ENCODE peak calls at places on chromosomes 2 and 18, in seven cellular contexts. L is HCT116, B is GM12878, F is HepG2, I is SK-N-SH, U is K562, P is H1. O is an unnamed sample.
A peak's percentile ranks its signal among the peaks of the same experiment; 100 is the strongest.

GRCh38 chr18:71583291-71583690 is 960.9 kb downstream of the CBLN2 start:
- DNase-seq in L (no peak), B (no peak), F (no peak), I (no peak), U (no peak), P (no peak), O (no peak)

GRCh38 chr18:79484661-79485621 is 89.2 kb downstream of the NFATC1 start:
- DNase-seq in L (no peak), B (no peak), F (peak; percentile 15), I (no peak), U (no peak), P (no peak), O (no peak)

GRCh38 chr2:168234407-168235085 is 12.8 kb downstream of the STK39 start:
- DNase-seq in L (no peak), B (no peak), F (no peak), I (no peak), U (no peak), P (no peak), O (no peak)

GRCh38 chr2:45169339-45170190 is 160.3 kb upstream of the SIX2 start:
- DNase-seq in L (no peak), B (no peak), F (no peak), I (peak; percentile 89), U (no peak), P (no peak), O (peak; percentile 10)

GRCh38 chr18:36176739-36177138 is 10.6 kb upstream of the MOCOS start:
- DNase-seq in L (no peak), B (no peak), F (no peak), I (no peak), U (no peak), P (no peak), O (no peak)

GRCh38 chr2:11368059-11368572 is 23.7 kb upstream of the ROCK2 start:
- DNase-seq in L (no peak), B (no peak), F (no peak), I (no peak), U (no peak), P (no peak), O (no peak)

GRCh38 chr18:27713037-27713726 is 463.7 kb downstream of the CDH2 start:
- DNase-seq in L (no peak), B (no peak), F (no peak), I (no peak), U (no peak), P (no peak), O (no peak)

GRCh38 chr2:110157153-110157793 is 41.7 kb upstream of the MALL start:
- DNase-seq in L (peak; percentile 66), B (peak; percentile 8), F (peak; percentile 65), I (peak; percentile 48), U (peak; percentile 21), P (no peak), O (peak; percentile 16)

GRCh38 chr18:57854726-57855125 is 51.6 kb upstream of the ATP8B1 start:
- DNase-seq in L (no peak), B (no peak), F (no peak), I (no peak), U (no peak), P (no peak), O (no peak)

GRCh38 chr2:16226942-16227664 is 286.8 kb downstream of the MYCN start:
- DNase-seq in L (no peak), B (no peak), F (no peak), I (no peak), U (no peak), P (no peak), O (no peak)

GRCh38 chr2:241425368-241425767 is 69.3 kb downstream of the FARP2 start:
- DNase-seq in L (no peak), B (no peak), F (no peak), I (no peak), U (no peak), P (no peak), O (no peak)

GRCh38 chr2:177489719-177490301 is 97.2 kb downstream of the AGPS start:
- DNase-seq in L (peak; percentile 8), B (no peak), F (peak; percentile 41), I (peak; percentile 58), U (no peak), P (no peak), O (no peak)

GRCh38 chr2:229775614-229776313 is 61.4 kb upstream of the DNER start:
- DNase-seq in L (no peak), B (no peak), F (no peak), I (no peak), U (no peak), P (no peak), O (no peak)

DNA sequence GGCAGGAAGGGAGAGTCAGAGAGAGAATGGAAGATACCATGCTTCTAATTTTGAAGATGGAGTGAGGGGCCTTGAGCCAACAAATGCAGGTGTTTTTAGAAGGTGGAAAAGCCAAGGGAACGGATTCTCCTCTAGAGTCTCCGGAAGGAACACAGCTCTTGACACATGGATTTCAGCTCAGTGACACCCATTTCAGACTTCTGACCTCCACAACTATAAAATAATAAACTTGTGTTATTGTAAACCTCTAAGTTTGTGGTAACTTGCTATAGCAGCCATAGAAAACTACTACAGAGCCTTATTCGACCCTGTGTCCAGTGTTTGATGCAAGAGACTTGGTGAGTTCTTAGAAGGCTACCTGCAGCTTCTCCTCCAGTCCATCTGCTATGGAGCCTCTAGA is 7.8 kb downstream of the IL1F10 start:
- DNase-seq in L (no peak), B (no peak), F (no peak), I (no peak), U (no peak), P (no peak), O (no peak)
- TF ChIP-seq JUND in L (no peak), B (no peak), F (no peak), I (no peak), U (no peak), P (no peak), O (no peak)

GRCh38 chr2:49306925-49307324 is 152.6 kb upstream of the FSHR start:
- DNase-seq in L (no peak), B (no peak), F (peak; percentile 61), I (no peak), U (no peak), P (no peak), O (no peak)
- TF ChIP-seq JUND in L (no peak), B (no peak), F (no peak), I (no peak), U (no peak), P (no peak), O (no peak)

GRCh38 chr2:236295481-236295880 is 31.3 kb upstream of the ASB18 start:
- DNase-seq in L (no peak), B (no peak), F (no peak), I (no peak), U (no peak), P (no peak), O (no peak)
- TF ChIP-seq JUND in L (no peak), B (no peak), F (no peak), I (no peak), U (no peak), P (no peak), O (no peak)

GRCh38 chr2:127105656-127106456 is 1.1 kb downstream of the BIN1 start:
- DNase-seq in L (no peak), B (no peak), F (no peak), I (peak; percentile 80), U (no peak), P (no peak), O (no peak)
- TF ChIP-seq JUND in L (no peak), B (no peak), F (no peak), I (no peak), U (no peak), P (no peak), O (no peak)

GRCh38 chr2:192473331-192473730 is 278.6 kb upstream of the TMEFF2 start:
- DNase-seq in L (no peak), B (no peak), F (no peak), I (no peak), U (no peak), P (no peak), O (no peak)
- TF ChIP-seq JUND in L (no peak), B (no peak), F (no peak), I (no peak), U (no peak), P (no peak), O (no peak)

GRCh38 chr2:70391259-70391658 is 89.4 kb upstream of the FAM136A start:
- DNase-seq in L (no peak), B (no peak), F (no peak), I (no peak), U (no peak), P (no peak), O (no peak)

GRCh38 chr2:70388128-70388527 is 86.3 kb upstream of the FAM136A start:
- DNase-seq in L (peak; percentile 68), B (no peak), F (no peak), I (no peak), U (no peak), P (no peak), O (no peak)

GRCh38 chr2:70393881-70394280 is 92.0 kb upstream of the FAM136A start:
- DNase-seq in L (no peak), B (no peak), F (no peak), I (no peak), U (no peak), P (no peak), O (no peak)

GRCh38 chr2:70388813-70389212 is 86.9 kb upstream of the FAM136A start:
- DNase-seq in L (no peak), B (no peak), F (no peak), I (no peak), U (no peak), P (no peak), O (no peak)

GRCh38 chr2:70391988-70392387 is 90.1 kb upstream of the FAM136A start:
- DNase-seq in L (no peak), B (no peak), F (no peak), I (no peak), U (no peak), P (no peak), O (no peak)
- TF ChIP-seq JUND in L (no peak), B (no peak), F (no peak), I (no peak), U (no peak), P (no peak), O (no peak)

GRCh38 chr2:112958428-112959108 is 19.2 kb upstream of the IL36G start:
- DNase-seq in L (peak; percentile 41), B (no peak), F (peak; percentile 69), I (peak; percentile 55), U (peak; percentile 77), P (no peak), O (peak; percentile 63)
- TF ChIP-seq JUND in L (no peak), B (no peak), F (no peak), I (no peak), U (no peak), P (no peak), O (no peak)

O was measured in T47D.